ENCODE peak calls at places on chromosomes 13 and 19, in eight cellular contexts. X is T-cell; J is iris pigment epithelial cell; Z is activated CD4-positive, alpha-beta T cell treated with anti-CD3 and anti-CD28 coated beads, Interleukin-2, amount 50 U/mL, for 4 hours; G is SJCRH30; S is SW 1271; D is tibial artery; I is neural progenitor cell. U is an unnamed sample.
A peak's percentile ranks its signal among the peaks of the same experiment; 100 is the strongest.

GRCh38 chr13:79780240-79780639 is 299.3 kb downstream of the NDFIP2 start:
- DNase-seq in X (no peak), S (no peak), I (peak; percentile 4), Z (no peak), G (peak; percentile 52), D (no peak), J (no peak), U (no peak)

GRCh38 chr13:110266431-110266809 is 40.5 kb downstream of the COL4A1 start:
- DNase-seq in I (no peak), J (no peak), Z (no peak), X (no peak), D (no peak), G (no peak), S (no peak), U (no peak)

GRCh38 chr13:41004875-41005693 is 14.0 kb downstream of the ELF1 start:
- DNase-seq in G (no peak), D (no peak), Z (no peak), X (no peak), J (peak; percentile 40), S (no peak), I (no peak), U (peak; percentile 64)

GRCh38 chr13:109971006-109971744 is 184.8 kb upstream of the IRS2 start:
- DNase-seq in D (no peak), G (no peak), J (no peak), Z (no peak), X (no peak), I (no peak), S (no peak), U (no peak)

GRCh38 chr13:110137677-110138008 is 169.3 kb downstream of the COL4A1 start:
- DNase-seq in I (peak; percentile 43), D (peak; percentile 43), J (no peak), Z (peak; percentile 20), S (no peak), G (no peak), X (no peak), U (no peak)

GRCh38 chr19:5603626-5604025 is 18.9 kb downstream of the SAFB2 start:
- DNase-seq in Z (no peak), X (no peak), G (no peak), S (no peak), I (no peak), D (no peak), J (no peak), U (no peak)

GRCh38 chr13:26707122-26708006 is 53.2 kb downstream of the GPR12 start:
- DNase-seq in D (no peak), J (peak; percentile 69), G (peak; percentile 76), S (no peak), Z (no peak), X (peak; percentile 23), I (peak; percentile 76), U (peak; percentile 44)

GRCh38 chr19:52689804-52690394 is 44.9 kb downstream of the ZNF611 start:
- DNase-seq in D (peak; percentile 46), G (no peak), S (no peak), I (peak; percentile 44), Z (peak; percentile 13), J (peak; percentile 9), X (peak; percentile 12), U (no peak)

GRCh38 chr13:33525759-33526158 is 240.2 kb upstream of the STARD13 start:
- DNase-seq in S (no peak), X (no peak), J (no peak), I (no peak), G (no peak), Z (no peak), D (no peak), U (no peak)

GRCh38 chr13:48801255-48801654 is 147.5 kb downstream of the CYSLTR2 start:
- DNase-seq in S (no peak), D (no peak), J (peak; percentile 77), X (no peak), G (no peak), Z (no peak), I (no peak), U (no peak)

GRCh38 chr19:16442386-16443276 is 29.1 kb downstream of the EPS15L1 start:
- DNase-seq in J (no peak), S (no peak), G (no peak), X (no peak), I (peak; percentile 15), D (no peak), Z (no peak), U (no peak)

GRCh38 chr19:47110521-47111080 is 3.0 kb downstream of the ZC3H4 start:
- DNase-seq in J (no peak), G (no peak), Z (peak; percentile 58), S (no peak), I (peak; percentile 38), X (peak; percentile 13), D (no peak), U (peak; percentile 69)

GRCh38 chr19:32830231-32831014 is 39.1 kb downstream of the SLC7A9 start:
- DNase-seq in S (no peak), I (no peak), J (peak; percentile 38), G (no peak), D (no peak), X (no peak), Z (no peak), U (no peak)

GRCh38 chr13:43128504-43128929 is 105.1 kb downstream of the DNAJC15 start:
- DNase-seq in Z (no peak), S (no peak), J (no peak), I (no peak), G (no peak), D (peak; percentile 40), X (no peak), U (no peak)

GRCh38 chr19:19662866-19663291 is 597 bp downstream of the ATP13A1 start:
- DNase-seq in I (no peak), X (no peak), S (no peak), J (peak; percentile 40), Z (no peak), D (no peak), G (peak; percentile 58), U (no peak)

U was measured in CD4-positive, alpha-beta memory T cell.